ENCODE peak calls at places on chromosomes 4 and X, in four cellular contexts. X, M, U and J are unnamed samples.

GRCh38 chrX:136397001-136397400 is 90.7 kb upstream of the BRS3 start:
- DNase-seq in M (no peak), U (no peak), X (no peak), J (no peak)

GRCh38 chr4:158769175-158769831 is 477 bp downstream of the FNIP2 start:
- DNase-seq in M (peak; percentile 38), U (peak; percentile 27), X (peak; percentile 84), J (no peak)

GRCh38 chr4:85681194-85681803 is 206.3 kb downstream of the ARHGAP24 start:
- DNase-seq in X (no peak), U (no peak), M (peak; percentile 66), J (no peak)

GRCh38 chr4:7677799-7678301 is 243.1 kb upstream of the PSAPL1 start:
- DNase-seq in U (no peak), M (no peak), X (no peak), J (no peak)

GRCh38 chrX:50814701-50815476 is 895 bp upstream of the SHROOM4 start:
- DNase-seq in U (no peak), M (peak; percentile 37), X (no peak), J (no peak)

GRCh38 chr4:8579526-8580320 is 469 bp upstream of the GPR78 start:
- DNase-seq in U (no peak), M (no peak), X (no peak), J (no peak)

GRCh38 chr4:122884504-122884903 is 37.9 kb downstream of the NUDT6 start:
- DNase-seq in M (no peak), U (no peak), X (no peak), J (no peak)

GRCh38 chr4:107122736-107123135 is 86.6 kb upstream of the DKK2 start:
- DNase-seq in X (no peak), U (no peak), M (peak; percentile 37), J (no peak)

GRCh38 chrX:136933617-136934145 is 53.2 kb upstream of the RBMX start:
- DNase-seq in M (no peak), X (no peak), U (no peak), J (no peak)

GRCh38 chrX:32483534-32484136 is 727.7 kb downstream of the DMD start:
- DNase-seq in U (no peak), X (no peak), M (no peak), J (no peak)

GRCh38 chrX:38060331-38060878 is 54.1 kb downstream of the SYTL5 start:
- DNase-seq in U (no peak), M (no peak), X (no peak), J (no peak)